ENCODE peak calls at places on chromosome X, in eight cellular contexts. N is GM12878, X is Peyer's patch, B is stomach, W is sigmoid colon, C is transverse colon, A is A549, I is heart left ventricle. O is an unnamed sample.

GRCh38 chrX:145213504-145213903 is 33.8 kb upstream of the SPANXN1 start:
- DNase-seq in W (no peak), N (no peak), X (no peak), A (peak; percentile 19), I (no peak), C (no peak), B (no peak), O (no peak)

GRCh38 chrX:20594985-20595384 is 328.3 kb upstream of the RPS6KA3 start:
- DNase-seq in W (no peak), X (no peak), C (no peak), N (no peak), B (no peak), A (peak; percentile 9), I (no peak), O (no peak)

GRCh38 chrX:331145-331771 is 12.7 kb upstream of the GTPBP6 start:
- DNase-seq in I (peak; percentile 76), N (no peak), B (no peak), A (no peak), X (no peak), W (peak; percentile 62), C (no peak), O (peak; percentile 22)

GRCh38 chrX:46185923-46186810 is 359.1 kb downstream of the ZNF674 start:
- DNase-seq in I (no peak), W (no peak), C (no peak), N (no peak), A (no peak), B (no peak), X (no peak), O (no peak)

GRCh38 chrX:136397001-136397400 is 90.7 kb upstream of the BRS3 start:
- DNase-seq in N (no peak), B (no peak), W (no peak), A (peak; percentile 32), C (no peak), I (no peak), X (no peak), O (no peak)

GRCh38 chrX:81779701-81780100 is 577.8 kb downstream of the SH3BGRL start:
- DNase-seq in C (no peak), X (no peak), I (no peak), W (no peak), A (no peak), B (no peak), N (no peak), O (no peak)

GRCh38 chrX:42755820-42756219 is 22.1 kb downstream of the PPP1R2C start:
- DNase-seq in W (peak; percentile 66), B (no peak), A (no peak), I (peak; percentile 40), C (no peak), X (no peak), N (no peak), O (no peak)

GRCh38 chrX:2450681-2451080 is 50.1 kb downstream of the DHRSX start:
- DNase-seq in N (no peak), C (no peak), A (no peak), W (no peak), I (no peak), X (no peak), B (no peak), O (no peak)

GRCh38 chrX:30863969-30864368 is 25.1 kb downstream of the TAB3 start:
- DNase-seq in A (no peak), W (no peak), N (no peak), B (no peak), X (no peak), I (no peak), C (no peak), O (no peak)

GRCh38 chrX:140510895-140511295 is 6.0 kb upstream of the SOX3 start:
- DNase-seq in B (no peak), I (no peak), C (no peak), W (no peak), A (no peak), X (no peak), N (no peak), O (no peak)

GRCh38 chrX:53239474-53239873 is 14.5 kb upstream of the KDM5C start:
- DNase-seq in I (no peak), A (peak; percentile 56), W (no peak), X (peak; percentile 39), B (no peak), C (no peak), N (no peak), O (no peak)

GRCh38 chrX:14922437-14922836 is 49.2 kb downstream of the MOSPD2 start:
- DNase-seq in X (no peak), B (no peak), N (no peak), I (no peak), C (no peak), A (no peak), W (no peak), O (no peak)

GRCh38 chrX:122517781-122518180 is 666.3 kb upstream of the GRIA3 start:
- DNase-seq in X (no peak), I (no peak), N (no peak), C (no peak), W (no peak), A (no peak), B (no peak), O (no peak)

GRCh38 chrX:55713635-55714034 is 3.9 kb upstream of the RRAGB start:
- DNase-seq in C (no peak), I (no peak), B (no peak), X (no peak), A (no peak), N (no peak), W (no peak), O (no peak)

GRCh38 chrX:55714111-55714510 is 3.4 kb upstream of the RRAGB start:
- DNase-seq in B (no peak), A (no peak), W (no peak), X (no peak), N (no peak), C (no peak), I (no peak), O (no peak)

GRCh38 chrX:55715847-55716246 is 1.7 kb upstream of the RRAGB start:
- DNase-seq in N (no peak), B (no peak), I (no peak), A (no peak), W (no peak), X (no peak), C (no peak), O (no peak)

GRCh38 chrX:55716937-55717336 is 612 bp upstream of the RRAGB start:
- DNase-seq in A (no peak), N (no peak), W (no peak), C (no peak), I (no peak), B (no peak), X (no peak), O (no peak)

GRCh38 chrX:55717521-55718497 is at the start of gene RRAGB:
- DNase-seq in W (peak; percentile 97), X (peak; percentile 95), C (peak; percentile 95), A (peak; percentile 96), B (peak; percentile 92), N (peak; percentile 90), I (peak; percentile 94), O (peak; percentile 96)
- TF ChIP-seq POLR2A in W (no peak), X (peak; percentile 52), C (peak; percentile 64), A (peak; percentile 68), B (no peak), N (peak; percentile 80), I (no peak), O (peak; percentile 17)

GRCh38 chrX:55160685-55161552 is 59.2 kb upstream of the PAGE5 start:
- DNase-seq in N (peak; percentile 64), A (peak; percentile 92), C (peak; percentile 91), I (peak; percentile 92), W (peak; percentile 95), X (peak; percentile 92), B (peak; percentile 88), O (peak; percentile 91)
- TF ChIP-seq POLR2A in N (peak; percentile 84), A (peak; percentile 82), C (peak; percentile 78), I (no peak), W (peak; percentile 74), X (peak; percentile 59), B (no peak), O (peak; percentile 87)

GRCh38 chrX:87049567-87049966 is 468.0 kb upstream of the KLHL4 start:
- DNase-seq in X (no peak), A (no peak), W (no peak), B (no peak), N (no peak), I (no peak), C (no peak), O (no peak)

DNA sequence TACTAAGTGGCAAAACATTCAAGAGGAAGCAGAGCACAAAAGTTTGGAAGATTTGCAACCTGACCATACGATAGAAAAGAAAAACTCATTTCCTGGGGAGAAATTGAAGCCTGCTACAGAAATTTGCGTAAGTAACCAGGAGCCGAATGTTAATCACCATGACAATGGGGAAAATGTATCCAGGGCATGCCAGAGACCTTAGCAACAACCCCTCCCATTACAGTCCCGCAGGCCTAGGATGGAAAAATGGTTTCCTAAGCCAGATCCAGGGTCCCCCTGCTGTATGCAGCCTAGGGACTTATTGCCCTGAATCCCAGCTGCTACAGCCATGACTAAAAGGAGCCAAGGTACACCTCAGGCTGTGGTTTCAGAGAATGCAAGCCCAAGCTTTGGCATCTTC is 472.2 kb upstream of the KLHL4 start:
- DNase-seq in W (no peak), N (no peak), I (no peak), C (no peak), A (no peak), B (no peak), X (no peak), O (no peak)
- TF ChIP-seq POLR2A in W (no peak), N (no peak), I (no peak), C (no peak), A (no peak), B (no peak), X (no peak), O (no peak)

GRCh38 chrX:1416965-1417760 is 25.2 kb upstream of the SLC25A6 start:
- DNase-seq in A (no peak), C (no peak), I (no peak), N (no peak), X (no peak), W (peak; percentile 20), B (no peak), O (no peak)
- TF ChIP-seq POLR2A in A (no peak), C (no peak), I (no peak), N (peak; percentile 40), X (no peak), W (no peak), B (no peak), O (no peak)

DNA sequence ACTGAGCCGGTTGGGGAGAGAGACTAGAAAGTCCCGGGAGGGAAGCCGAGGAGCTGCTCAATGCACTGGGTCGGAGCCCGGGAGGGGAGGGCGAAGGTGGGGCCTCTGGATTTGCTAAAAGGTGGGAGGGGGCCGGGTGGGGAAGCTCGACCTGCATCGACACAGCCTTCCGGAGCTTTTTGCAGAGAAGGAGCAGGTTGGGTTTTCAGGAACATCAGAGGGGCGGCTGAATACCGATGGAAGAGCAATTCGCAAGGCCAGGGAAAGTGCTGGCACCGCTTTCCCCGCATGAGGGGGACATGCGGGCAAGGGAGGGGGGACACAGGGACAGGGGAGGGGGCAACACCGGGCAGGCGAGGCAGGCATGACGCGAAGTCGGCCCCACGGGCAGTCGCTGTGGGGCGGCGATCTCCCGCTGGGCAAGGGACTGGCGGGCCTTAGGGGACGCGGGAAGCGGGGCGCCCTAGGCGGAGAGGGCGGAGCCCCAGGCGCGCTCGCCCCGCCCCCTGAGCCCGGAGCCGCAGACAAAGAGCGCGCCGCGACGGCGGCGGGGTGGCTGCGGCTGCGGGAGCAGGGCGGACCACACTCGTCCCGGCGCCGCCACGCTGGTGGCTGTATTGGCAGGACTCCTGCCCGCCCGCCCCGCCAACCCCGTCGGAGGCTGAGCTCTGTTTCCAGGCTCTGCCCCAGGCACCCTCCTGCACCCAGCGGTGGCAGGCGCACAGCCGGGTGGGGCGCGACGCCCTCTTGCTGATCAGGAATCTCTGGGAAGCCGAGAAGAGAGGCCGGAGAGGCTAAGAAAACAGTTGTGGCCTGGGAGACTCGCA is 11.6 kb downstream of the PDZD4 start:
- DNase-seq in I (peak; percentile 73), B (peak; percentile 49), A (no peak), N (no peak), C (peak; percentile 23), X (peak; percentile 31), W (no peak), O (peak; percentile 34)
- TF ChIP-seq POLR2A in I (no peak), B (no peak), A (peak; percentile 61), N (no peak), C (no peak), X (no peak), W (no peak), O (no peak)

O was measured in right lobe of liver.